ENCODE peak calls at places on chromosomes 11 and 22, in four cellular contexts. M is fibroblast of pulmonary artery; L is AG04450; T is stimulated activated CD8-positive, alpha-beta memory T cell treated with anti-CD3 and anti-CD28 coated beads, Interleukin-7, amount 100 ng/mL, for 1 hour. A is an unnamed sample.

GRCh38 chr11:132718711-132719641 is 813.3 kb downstream of the OPCML start:
- DNase-seq in M (no peak), L (no peak), T (peak; percentile 4), A (no peak)

GRCh38 chr11:126766425-126766824 is 234.1 kb downstream of the KIRREL3 start:
- DNase-seq in M (no peak), L (no peak), T (no peak), A (no peak)

GRCh38 chr11:36195496-36196346 is 93.5 kb downstream of the COMMD9 start:
- DNase-seq in M (peak; percentile 32), L (no peak), T (no peak), A (no peak)

GRCh38 chr22:50027639-50028537 is 15.3 kb upstream of the IL17REL start:
- DNase-seq in M (no peak), L (no peak), T (no peak), A (no peak)

GRCh38 chr11:45655347-45655756 is 10.1 kb downstream of the CHST1 start:
- DNase-seq in M (peak; percentile 79), L (peak; percentile 26), T (peak; percentile 40), A (peak; percentile 66)

GRCh38 chr11:131533164-131533563 is 162.7 kb downstream of the NTM start:
- DNase-seq in M (no peak), L (no peak), T (no peak), A (no peak)

GRCh38 chr22:49567894-49568750 is 259.6 kb downstream of the BRD1 start:
- DNase-seq in M (no peak), L (no peak), T (no peak), A (no peak)

GRCh38 chr11:14819596-14819995 is 72.4 kb downstream of the CYP2R1 start:
- DNase-seq in M (no peak), L (no peak), T (no peak), A (no peak)

GRCh38 chr11:19466314-19466713 is 225.6 kb upstream of the E2F8 start:
- DNase-seq in M (no peak), L (no peak), T (no peak), A (no peak)

GRCh38 chr11:44564653-44565007 is 833 bp upstream of the CD82 start:
- DNase-seq in M (peak; percentile 84), L (peak; percentile 53), T (no peak), A (peak; percentile 91)

GRCh38 chr11:118012083-118012669 is 26.0 kb downstream of the IL10RA start:
- DNase-seq in M (no peak), L (no peak), T (no peak), A (peak; percentile 50)

GRCh38 chr11:6219359-6219758 is 14.0 kb downstream of the C11orf42 start:
- DNase-seq in M (peak; percentile 89), L (peak; percentile 48), T (no peak), A (peak; percentile 87)

GRCh38 chr11:44550123-44550522 is 15.3 kb upstream of the CD82 start:
- DNase-seq in M (no peak), L (no peak), T (no peak), A (no peak)

GRCh38 chr22:43625242-43625641 is 186.9 kb downstream of the EFCAB6 start:
- DNase-seq in M (no peak), L (no peak), T (no peak), A (no peak)

GRCh38 chr11:14746857-14747256 is 103.3 kb downstream of the PDE3B start:
- DNase-seq in M (no peak), L (no peak), T (no peak), A (no peak)

GRCh38 chr11:10573556-10573955 is 5.1 kb upstream of the LYVE1 start:
- DNase-seq in M (peak; percentile 25), L (no peak), T (no peak), A (no peak)

GRCh38 chr11:86069408-86070086 is 663 bp upstream of the PICALM start:
- DNase-seq in M (peak; percentile 97), L (peak; percentile 87), T (no peak), A (peak; percentile 94)

GRCh38 chr22:50086526-50086925 is 1.3 kb upstream of the MLC1 start:
- DNase-seq in M (peak; percentile 72), L (peak; percentile 49), T (no peak), A (no peak)

GRCh38 chr11:113587318-113587739 is 112.1 kb upstream of the DRD2 start:
- DNase-seq in M (no peak), L (no peak), T (no peak), A (no peak)

GRCh38 chr11:130179396-130180306 is 20.1 kb downstream of the ST14 start:
- DNase-seq in M (no peak), L (no peak), T (no peak), A (no peak)

GRCh38 chr22:43317252-43317651 is 25.9 kb downstream of the SCUBE1 start:
- DNase-seq in M (no peak), L (no peak), T (no peak), A (no peak)

GRCh38 chr11:121328967-121329653 is 36.5 kb downstream of the SC5D start:
- DNase-seq in M (no peak), L (no peak), T (no peak), A (no peak)

GRCh38 chr22:47053865-47054185 is 291.4 kb downstream of the TBC1D22A start:
- DNase-seq in M (peak; percentile 74), L (peak; percentile 3), T (no peak), A (no peak)

GRCh38 chr22:48609279-48609865 is 1218.3 kb downstream of the BRD1 start:
- DNase-seq in M (no peak), L (no peak), T (no peak), A (no peak)

GRCh38 chr22:27769012-27769411 is 32.5 kb downstream of the MN1 start:
- DNase-seq in M (no peak), L (no peak), T (no peak), A (no peak)

GRCh38 chr22:24430431-24431308 is 3.3 kb downstream of the ADORA2A start:
- DNase-seq in M (no peak), L (no peak), T (no peak), A (no peak)

GRCh38 chr22:33519140-33519973 is 400.9 kb downstream of the LARGE1 start:
- DNase-seq in M (peak; percentile 65), L (no peak), T (no peak), A (no peak)

GRCh38 chr11:46381046-46381835 is at the start of gene MDK:
- DNase-seq in M (no peak), L (no peak), T (no peak), A (no peak)

GRCh38 chr11:86291466-86292262 is 10.4 kb upstream of the HIKESHI start:
- DNase-seq in M (peak; percentile 64), L (no peak), T (peak; percentile 32), A (no peak)

GRCh38 chr11:43278302-43278956 is 33.4 kb upstream of the API5 start:
- DNase-seq in M (peak; percentile 52), L (no peak), T (no peak), A (peak; percentile 5)

GRCh38 chr11:62954478-62954877 is 30.3 kb downstream of the SLC22A6 start:
- DNase-seq in M (no peak), L (no peak), T (no peak), A (peak; percentile 23)

GRCh38 chr11:77411238-77411637 is 62.7 kb downstream of the PAK1 start:
- DNase-seq in M (peak; percentile 21), L (no peak), T (no peak), A (no peak)

A was measured in NCI-H226.